ENCODE peak calls at places on chromosomes 12 and 14, in seven cellular contexts. One of them, this sample, is unnamed.

GRCh38 chr12:124321040-124321481 is 26.2 kb downstream of the RFLNA start:
- DNase-seq in 8988T: peak
- DNase-seq in glutamatergic neuron: peak
- DNase-seq in aorta: peak
- DNase-seq in MM.1S: peak
- DNase-seq in GF-D8: no peak
- DNase-seq in HFFc6: peak
- DNase-seq in this sample: peak

GRCh38 chr12:14367097-14367661 is 1.7 kb downstream of the ATF7IP start:
- DNase-seq in 8988T: no peak
- DNase-seq in glutamatergic neuron: no peak
- DNase-seq in aorta: no peak
- DNase-seq in MM.1S: peak
- DNase-seq in GF-D8: peak
- DNase-seq in HFFc6: peak
- DNase-seq in this sample: no peak

GRCh38 chr12:57868870-57869609 is 22.5 kb upstream of the CTDSP2 start:
- DNase-seq in 8988T: no peak
- DNase-seq in glutamatergic neuron: peak
- DNase-seq in aorta: peak
- DNase-seq in MM.1S: no peak
- DNase-seq in GF-D8: no peak
- DNase-seq in HFFc6: no peak
- DNase-seq in this sample: no peak

GRCh38 chr14:67517083-67517482 is 16.0 kb upstream of the PLEKHH1 start:
- DNase-seq in 8988T: peak
- DNase-seq in glutamatergic neuron: peak
- DNase-seq in aorta: peak
- DNase-seq in MM.1S: no peak
- DNase-seq in GF-D8: no peak
- DNase-seq in HFFc6: no peak
- DNase-seq in this sample: no peak

GRCh38 chr14:96090441-96091148 is 51.4 kb downstream of the C14orf132 start:
- DNase-seq in 8988T: no peak
- DNase-seq in glutamatergic neuron: peak
- DNase-seq in aorta: no peak
- DNase-seq in MM.1S: no peak
- DNase-seq in GF-D8: no peak
- DNase-seq in HFFc6: peak
- DNase-seq in this sample: no peak

GRCh38 chr12:123807670-123808069 is 45.6 kb downstream of the DNAH10 start:
- DNase-seq in 8988T: no peak
- DNase-seq in glutamatergic neuron: no peak
- DNase-seq in aorta: no peak
- DNase-seq in MM.1S: no peak
- DNase-seq in GF-D8: no peak
- DNase-seq in HFFc6: no peak
- DNase-seq in this sample: no peak

GRCh38 chr12:13900718-13901117 is 80.7 kb downstream of the GRIN2B start:
- DNase-seq in 8988T: no peak
- DNase-seq in glutamatergic neuron: no peak
- DNase-seq in aorta: no peak
- DNase-seq in MM.1S: no peak
- DNase-seq in GF-D8: no peak
- DNase-seq in HFFc6: no peak
- DNase-seq in this sample: no peak

GRCh38 chr12:110743571-110744093 is 941 bp upstream of the PPP1CC start:
- DNase-seq in 8988T: no peak
- DNase-seq in glutamatergic neuron: peak
- DNase-seq in aorta: peak
- DNase-seq in MM.1S: no peak
- DNase-seq in GF-D8: no peak
- DNase-seq in HFFc6: no peak
- DNase-seq in this sample: no peak

GRCh38 chr14:24234095-24235020 is 1.6 kb downstream of the GMPR2 start:
- DNase-seq in 8988T: no peak
- DNase-seq in glutamatergic neuron: no peak
- DNase-seq in aorta: no peak
- DNase-seq in MM.1S: no peak
- DNase-seq in GF-D8: no peak
- DNase-seq in HFFc6: no peak
- DNase-seq in this sample: no peak

GRCh38 chr14:75561013-75561432 is 17.4 kb upstream of the FLVCR2 start:
- DNase-seq in 8988T: peak
- DNase-seq in glutamatergic neuron: peak
- DNase-seq in aorta: peak
- DNase-seq in MM.1S: peak
- DNase-seq in GF-D8: no peak
- DNase-seq in HFFc6: peak
- DNase-seq in this sample: no peak

GRCh38 chr12:55847033-55847432 is 4.3 kb upstream of the MMP19 start:
- DNase-seq in 8988T: no peak
- DNase-seq in glutamatergic neuron: no peak
- DNase-seq in aorta: peak
- DNase-seq in MM.1S: no peak
- DNase-seq in GF-D8: no peak
- DNase-seq in HFFc6: peak
- DNase-seq in this sample: no peak

This sample was measured in stimulated activated effector memory CD8-positive, alpha-beta T cell treated with anti-CD3 and anti-CD28 coated beads, Interleukin-12 subunit alpha, Interleukin-12 subunit beta, amount 100 ng/mL, for 72 hours.